ENCODE peak calls at places on chromosome 18, in four cellular contexts. I, F, C and L are unnamed samples.

GRCh38 chr18:8031496-8031895 is 464.4 kb downstream of the PTPRM start:
- DNase-seq in I (no peak), F (no peak), C (no peak), L (no peak)

GRCh38 chr18:49721981-49722380 is 91.4 kb downstream of the ACAA2 start:
- DNase-seq in I (no peak), F (no peak), C (no peak), L (no peak)

GRCh38 chr18:79681484-79682387 is 2.1 kb downstream of the CTDP1 start:
- DNase-seq in I (no peak), F (no peak), C (no peak), L (no peak)

GRCh38 chr18:58161659-58162058 is 117.6 kb downstream of the NEDD4L start:
- DNase-seq in I (no peak), F (no peak), C (no peak), L (no peak)

GRCh38 chr18:24386680-24387079 is 10.9 kb downstream of the OSBPL1A start:
- DNase-seq in I (no peak), F (no peak), C (no peak), L (no peak)

GRCh38 chr18:48769006-48769646 is 181.6 kb downstream of the SMAD7 start:
- DNase-seq in I (no peak), F (peak; percentile 73), C (no peak), L (no peak)

GRCh38 chr18:13530879-13531387 is 195.4 kb downstream of the FAM210A start:
- DNase-seq in I (peak; percentile 61), F (peak; percentile 39), C (peak; percentile 36), L (peak; percentile 89)

GRCh38 chr18:46324556-46324955 is 220.4 kb downstream of the HAUS1 start:
- DNase-seq in I (no peak), F (peak; percentile 23), C (no peak), L (peak; percentile 21)

GRCh38 chr18:2683055-2683454 is 27.5 kb downstream of the SMCHD1 start:
- DNase-seq in I (no peak), F (no peak), C (no peak), L (no peak)

GRCh38 chr18:52244658-52245057 is 95.3 kb upstream of the DCC start:
- DNase-seq in I (no peak), F (no peak), C (no peak), L (no peak)

GRCh38 chr18:23784811-23785245 is 95.6 kb downstream of the LAMA3 start:
- DNase-seq in I (no peak), F (no peak), C (no peak), L (no peak)

GRCh38 chr18:58076052-58076451 is 32.0 kb downstream of the NEDD4L start:
- DNase-seq in I (no peak), F (no peak), C (no peak), L (no peak)

GRCh38 chr18:61308795-61309393 is 24.3 kb upstream of the CDH20 start:
- DNase-seq in I (no peak), F (peak; percentile 21), C (no peak), L (no peak)

GRCh38 chr18:32238635-32239268 is 48.9 kb downstream of the MEP1B start:
- DNase-seq in I (no peak), F (no peak), C (no peak), L (no peak)

GRCh38 chr18:46196627-46197243 is 92.5 kb downstream of the HAUS1 start:
- DNase-seq in I (no peak), F (no peak), C (no peak), L (no peak)

GRCh38 chr18:62988467-62988866 is 273.1 kb downstream of the PHLPP1 start:
- DNase-seq in I (no peak), F (no peak), C (no peak), L (no peak)

GRCh38 chr18:26286008-26286407 is 59.8 kb downstream of the TAF4B start:
- DNase-seq in I (no peak), F (no peak), C (no peak), L (no peak)

GRCh38 chr18:13213036-13213795 is 5.3 kb upstream of the LDLRAD4 start:
- DNase-seq in I (no peak), F (no peak), C (no peak), L (no peak)

GRCh38 chr18:28040720-28041119 is 136.2 kb downstream of the CDH2 start:
- DNase-seq in I (no peak), F (no peak), C (no peak), L (no peak)

GRCh38 chr18:45657357-45658335 is 42.4 kb downstream of the SLC14A2 start:
- DNase-seq in I (no peak), F (no peak), C (no peak), L (no peak)

GRCh38 chr18:12308386-12309100 is 502 bp downstream of the TUBB6 start:
- DNase-seq in I (peak; percentile 90), F (no peak), C (peak; percentile 60), L (peak; percentile 96)

GRCh38 chr18:35491689-35492077 is 6.1 kb downstream of the INO80C start:
- DNase-seq in I (no peak), F (no peak), C (no peak), L (no peak)

GRCh38 chr18:43277164-43277600 is at the start of gene SYT4:
- DNase-seq in I (no peak), F (peak; percentile 88), C (peak; percentile 77), L (no peak)

GRCh38 chr18:8785261-8785660 is 79.9 kb downstream of the MTCL1 start:
- DNase-seq in I (no peak), F (no peak), C (no peak), L (no peak)

GRCh38 chr18:43484710-43485109 is 207.4 kb upstream of the SYT4 start:
- DNase-seq in I (no peak), F (no peak), C (no peak), L (no peak)

GRCh38 chr18:69840445-69840844 is 107.2 kb downstream of the CD226 start:
- DNase-seq in I (no peak), F (no peak), C (no peak), L (no peak)

GRCh38 chr18:8890957-8891464 is 185.7 kb downstream of the MTCL1 start:
- DNase-seq in I (no peak), F (no peak), C (no peak), L (no peak)

GRCh38 chr18:32714571-32715148 is 58.2 kb downstream of the KLHL14 start:
- DNase-seq in I (no peak), F (peak; percentile 12), C (peak; percentile 30), L (no peak)

GRCh38 chr18:43526436-43527150 is 249.3 kb upstream of the SYT4 start:
- DNase-seq in I (no peak), F (no peak), C (no peak), L (no peak)

GRCh38 chr18:6220129-6220528 is 194.6 kb downstream of the L3MBTL4 start:
- DNase-seq in I (no peak), F (no peak), C (no peak), L (no peak)

GRCh38 chr18:52118684-52119083 is 221.3 kb upstream of the DCC start:
- DNase-seq in I (no peak), F (no peak), C (no peak), L (no peak)

GRCh38 chr18:26655010-26655613 is 106.8 kb upstream of the KCTD1 start:
- DNase-seq in I (no peak), F (no peak), C (no peak), L (no peak)

GRCh38 chr18:65221115-65221514 is 529.7 kb upstream of the CDH7 start:
- DNase-seq in I (no peak), F (no peak), C (no peak), L (no peak)